ENCODE peak calls at places on chromosomes 5 and 9, in four cellular contexts. N, E, K and Y are unnamed samples.

GRCh38 chr5:139828207-139828895 is 32.7 kb downstream of the PSD2 start:
- DNase-seq in N (no peak), E (no peak), K (no peak), Y (no peak)

GRCh38 chr5:53418844-53419243 is 61.6 kb upstream of the FST start:
- DNase-seq in N (no peak), E (no peak), K (peak), Y (no peak)

GRCh38 chr9:95793924-95794828 is 81.3 kb upstream of the ERCC6L2 start:
- DNase-seq in N (no peak), E (no peak), K (no peak), Y (no peak)

GRCh38 chr5:9288234-9288633 is 257.6 kb downstream of the SEMA5A start:
- DNase-seq in N (peak), E (no peak), K (no peak), Y (no peak)

GRCh38 chr9:89523948-89524347 is 26.0 kb upstream of the SEMA4D start:
- DNase-seq in N (no peak), E (no peak), K (no peak), Y (no peak)

GRCh38 chr5:98453309-98453708 is 320.2 kb upstream of the RGMB start:
- DNase-seq in N (no peak), E (no peak), K (no peak), Y (no peak)

GRCh38 chr5:431001-431710 is 11.8 kb upstream of the EXOC3 start:
- DNase-seq in N (peak), E (peak), K (peak), Y (peak)

GRCh38 chr5:78745985-78746384 is 97.4 kb upstream of the LHFPL2 start:
- DNase-seq in N (no peak), E (no peak), K (no peak), Y (no peak)

GRCh38 chr5:132203916-132204315 is 23.7 kb downstream of the P4HA2 start:
- DNase-seq in N (no peak), E (no peak), K (no peak), Y (no peak)

GRCh38 chr5:148849461-148849860 is 23.1 kb downstream of the ADRB2 start:
- DNase-seq in N (no peak), E (no peak), K (no peak), Y (no peak)

GRCh38 chr5:84273517-84273883 is 111.2 kb downstream of the EDIL3 start:
- DNase-seq in N (no peak), E (no peak), K (no peak), Y (no peak)

GRCh38 chr9:2677927-2678889 is 39.1 kb upstream of the KCNV2 start:
- DNase-seq in N (no peak), E (no peak), K (no peak), Y (no peak)

GRCh38 chr9:131395745-131396479 is 2.0 kb downstream of the PRRC2B start:
- DNase-seq in N (no peak), E (no peak), K (no peak), Y (peak)

GRCh38 chr9:107274953-107275422 is 8.1 kb upstream of the RAD23B start:
- DNase-seq in N (no peak), E (peak), K (peak), Y (no peak)

GRCh38 chr5:76544268-76544926 is 78.8 kb downstream of the F2RL2 start:
- DNase-seq in N (peak), E (peak), K (peak), Y (peak)

GRCh38 chr9:26870292-26870691 is 22.3 kb downstream of the CAAP1 start:
- DNase-seq in N (no peak), E (no peak), K (peak), Y (no peak)

GRCh38 chr5:148910216-148910615 is 83.8 kb downstream of the ADRB2 start:
- DNase-seq in N (no peak), E (no peak), K (no peak), Y (no peak)

GRCh38 chr5:9653811-9654210 is 23.7 kb upstream of the TAS2R1 start:
- DNase-seq in N (no peak), E (no peak), K (no peak), Y (peak)

GRCh38 chr5:9533096-9533495 is 12.8 kb downstream of the SEMA5A start:
- DNase-seq in N (no peak), E (no peak), K (no peak), Y (no peak)

GRCh38 chr5:79436821-79437220 is 77.1 kb downstream of the HOMER1 start:
- DNase-seq in N (no peak), E (no peak), K (no peak), Y (no peak)

GRCh38 chr5:142816577-142816976 is 46.4 kb downstream of the ARHGAP26 start:
- DNase-seq in N (no peak), E (no peak), K (no peak), Y (no peak)

GRCh38 chr5:150647275-150648251 is 7.1 kb downstream of the SYNPO start:
- DNase-seq in N (no peak), E (no peak), K (no peak), Y (no peak)

GRCh38 chr5:105371169-105371568 is 1808.6 kb upstream of the NUDT12 start:
- DNase-seq in N (no peak), E (no peak), K (no peak), Y (no peak)

GRCh38 chr5:14359069-14360043 is 216.2 kb downstream of the TRIO start:
- DNase-seq in N (no peak), E (no peak), K (no peak), Y (no peak)

GRCh38 chr9:117290809-117291208 is 124.0 kb downstream of the ASTN2 start:
- DNase-seq in N (no peak), E (no peak), K (no peak), Y (no peak)

GRCh38 chr9:133235549-133236222 is 26.6 kb upstream of the OBP2B start:
- DNase-seq in N (no peak), E (no peak), K (no peak), Y (no peak)

GRCh38 chr9:90523953-90524352 is 118.7 kb downstream of the DIRAS2 start:
- DNase-seq in N (no peak), E (no peak), K (no peak), Y (no peak)
- TF ChIP-seq HMGXB4 in N (no peak), E (no peak), K (no peak), Y (no peak)

DNA sequence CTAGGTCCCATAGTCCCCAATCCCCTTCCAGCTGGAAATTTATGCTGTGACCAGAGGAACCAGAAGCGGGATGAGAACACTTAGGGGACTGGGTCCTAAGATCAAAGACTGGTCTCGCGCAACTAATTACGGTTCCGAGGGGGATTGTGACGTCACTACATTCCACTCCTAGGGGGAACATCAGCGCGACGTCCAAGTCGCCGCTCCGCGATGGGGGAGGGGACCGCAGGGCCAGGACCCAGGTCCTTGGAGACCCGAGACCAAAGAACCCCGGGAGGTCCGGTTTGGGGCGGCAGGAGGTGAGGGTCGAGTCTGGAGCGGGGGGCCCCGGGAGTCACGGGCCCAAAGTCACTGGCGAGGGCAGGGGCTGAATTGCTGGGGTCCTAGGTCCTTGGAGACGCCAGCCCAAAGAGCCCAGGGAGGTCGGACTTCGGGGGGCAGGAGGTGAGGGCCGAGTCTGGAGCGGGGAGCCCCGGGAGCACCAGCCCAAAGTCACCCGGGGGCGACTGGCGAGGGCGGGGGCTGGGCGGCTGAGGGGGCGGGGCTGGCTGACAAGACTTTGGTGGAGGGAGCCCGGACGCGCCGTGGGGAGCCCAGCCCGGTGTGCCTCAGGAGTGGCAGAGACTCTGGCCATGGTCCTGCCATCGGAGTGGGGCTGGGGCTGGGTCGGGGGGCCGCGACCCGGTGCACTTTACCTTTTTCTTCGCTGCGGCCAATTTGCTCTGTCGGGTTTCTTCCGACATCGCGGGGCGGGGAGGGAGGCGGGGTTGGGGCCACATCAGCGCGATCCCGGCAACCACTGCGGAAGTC is at the start of gene GOLGA2:
- DNase-seq in N (peak), E (peak), K (no peak), Y (peak)
- TF ChIP-seq HMGXB4 in N (no peak), E (no peak), K (no peak), Y (peak)

DNA sequence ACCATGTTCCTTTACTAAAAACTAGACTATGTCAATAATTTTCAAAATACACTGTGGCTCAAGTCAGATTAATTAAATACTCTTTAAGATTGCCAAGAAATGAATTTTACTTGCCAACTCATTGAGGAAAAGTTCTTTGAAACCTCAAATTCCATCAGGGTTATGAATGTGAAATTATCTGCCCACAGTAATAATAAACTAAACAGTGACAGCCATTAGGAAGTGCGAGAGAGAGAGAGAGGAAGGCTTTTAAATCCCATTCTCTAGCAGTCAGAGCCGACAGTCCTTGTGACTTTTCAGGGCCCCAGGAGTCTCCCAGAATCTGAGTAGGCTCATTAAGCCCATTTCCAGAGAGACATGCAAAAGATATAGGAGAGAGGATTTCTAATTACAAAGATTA is 236.1 kb downstream of the MARCHF11 start:
- DNase-seq in N (no peak), E (no peak), K (no peak), Y (no peak)
- TF ChIP-seq HMGXB4 in N (no peak), E (no peak), K (no peak), Y (no peak)

DNA sequence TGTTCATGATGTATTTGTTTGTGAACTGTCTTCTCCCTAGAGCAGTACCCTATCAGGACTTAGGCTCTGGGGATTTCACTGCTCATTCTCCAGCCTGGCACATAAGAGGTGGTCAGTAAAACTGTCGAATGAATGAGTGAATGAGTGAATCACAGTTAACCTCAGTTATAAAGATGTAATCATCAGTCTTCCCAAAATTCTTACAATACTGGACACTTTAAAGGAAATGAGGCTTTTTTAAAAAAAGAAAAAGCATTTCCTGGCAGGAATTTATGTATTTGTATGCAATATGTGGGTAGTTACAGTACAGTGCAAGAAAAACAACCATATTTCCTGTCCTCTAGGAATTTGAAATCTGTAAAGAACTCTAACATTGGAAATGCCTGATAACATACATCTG is 59.6 kb downstream of the RAI14 start:
- DNase-seq in N (no peak), E (no peak), K (no peak), Y (no peak)
- TF ChIP-seq HMGXB4 in N (no peak), E (no peak), K (no peak), Y (no peak)

GRCh38 chr5:180141068-180141660 is 67.8 kb downstream of the RASGEF1C start:
- DNase-seq in N (no peak), E (no peak), K (no peak), Y (no peak)

GRCh38 chr5:180143656-180144364 is 65.2 kb downstream of the RASGEF1C start:
- DNase-seq in N (no peak), E (no peak), K (no peak), Y (no peak)

GRCh38 chr5:180140627-180141006 is 68.4 kb downstream of the RASGEF1C start:
- DNase-seq in N (no peak), E (no peak), K (no peak), Y (no peak)

GRCh38 chr5:180142824-180143610 is 66.0 kb downstream of the RASGEF1C start:
- DNase-seq in N (no peak), E (no peak), K (no peak), Y (no peak)

DNA sequence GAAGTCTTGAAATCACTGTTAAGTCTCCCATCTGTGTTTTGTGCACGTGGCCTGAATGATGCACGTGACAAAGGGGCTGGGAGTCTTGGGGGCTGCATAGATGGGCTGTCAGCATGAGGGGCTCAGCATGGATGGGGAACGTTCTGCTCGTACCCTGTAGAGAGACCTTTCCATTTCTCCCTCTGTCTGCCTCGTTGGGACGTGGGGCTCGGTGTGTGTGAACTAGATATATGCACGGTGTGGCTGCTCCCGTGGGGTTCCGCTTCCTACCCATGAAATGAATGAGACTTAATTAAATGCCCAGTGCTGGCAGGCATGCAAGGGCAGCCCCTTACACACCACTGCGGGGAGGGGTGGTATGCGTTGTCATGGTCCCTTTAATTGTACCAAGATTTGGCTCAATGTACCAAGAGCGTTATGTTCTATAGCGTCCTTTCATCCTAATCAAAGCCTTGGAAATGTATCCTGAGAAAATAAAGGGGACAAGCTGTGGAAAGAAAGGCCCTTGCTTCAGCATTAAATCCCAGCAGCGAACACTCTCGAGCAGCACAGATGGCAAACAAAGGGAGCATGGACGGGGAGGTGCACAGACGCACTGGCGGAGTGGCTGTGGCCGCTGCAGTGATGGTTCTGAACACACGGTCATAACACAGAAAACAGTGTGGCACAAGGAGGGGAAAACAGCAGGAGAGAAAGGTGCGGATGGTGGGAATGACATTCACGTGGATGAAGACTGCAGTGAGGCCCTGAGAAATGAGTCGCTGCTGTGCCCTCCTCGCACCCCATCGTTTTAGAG is 66.8 kb downstream of the RASGEF1C start:
- DNase-seq in N (no peak), E (no peak), K (no peak), Y (no peak)
- TF ChIP-seq HMGXB4 in N (no peak), E (no peak), K (no peak), Y (no peak)

DNA sequence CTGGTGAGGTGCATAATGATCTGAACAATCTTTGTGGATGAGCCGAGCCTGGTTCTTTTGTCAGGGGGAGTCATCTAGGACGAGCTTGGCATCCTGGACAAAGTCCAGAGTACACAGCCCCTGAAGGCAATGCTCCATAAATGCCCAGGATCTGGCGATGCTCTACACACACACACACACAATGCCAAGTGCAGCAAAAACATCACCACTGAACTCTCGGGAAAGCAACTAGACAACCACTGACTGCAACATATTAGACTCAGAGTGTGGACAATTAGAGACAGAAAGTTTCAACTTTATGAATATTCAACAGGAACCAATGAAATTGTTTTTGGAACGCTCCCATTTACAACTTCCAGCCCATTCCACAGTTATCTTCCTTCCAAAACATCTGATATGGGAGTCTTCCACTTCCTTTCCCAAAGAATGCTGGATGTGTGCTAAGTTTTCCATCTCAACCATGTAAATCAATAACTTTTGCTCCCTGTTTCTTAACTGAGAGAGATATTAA is 227.6 kb upstream of the ANKRD55 start:
- DNase-seq in N (no peak), E (peak), K (no peak), Y (no peak)
- TF ChIP-seq HMGXB4 in N (no peak), E (no peak), K (no peak), Y (no peak)

GRCh38 chr9:18459958-18460584 is 13.9 kb upstream of the ADAMTSL1 start:
- DNase-seq in N (no peak), E (no peak), K (peak), Y (no peak)

GRCh38 chr9:18466101-18466500 is 7.9 kb upstream of the ADAMTSL1 start:
- DNase-seq in N (no peak), E (no peak), K (no peak), Y (no peak)

GRCh38 chr9:18467696-18468095 is 6.3 kb upstream of the ADAMTSL1 start:
- DNase-seq in N (no peak), E (no peak), K (no peak), Y (no peak)

GRCh38 chr9:18461496-18461895 is 12.5 kb upstream of the ADAMTSL1 start:
- DNase-seq in N (no peak), E (no peak), K (no peak), Y (no peak)

GRCh38 chr9:18463991-18464390 is 10.0 kb upstream of the ADAMTSL1 start:
- DNase-seq in N (no peak), E (no peak), K (no peak), Y (no peak)
- TF ChIP-seq HMGXB4 in N (no peak), E (no peak), K (no peak), Y (no peak)

GRCh38 chr5:60830581-60831127 is 13.4 kb downstream of the ELOVL7 start:
- DNase-seq in N (no peak), E (no peak), K (no peak), Y (no peak)
- TF ChIP-seq HMGXB4 in N (no peak), E (no peak), K (no peak), Y (no peak)

GRCh38 chr9:81526587-81526986 is 162.8 kb downstream of the TLE1 start:
- DNase-seq in N (no peak), E (no peak), K (no peak), Y (no peak)
- TF ChIP-seq HMGXB4 in N (no peak), E (no peak), K (no peak), Y (no peak)

GRCh38 chr5:61516946-61517345 is 184.9 kb downstream of the ZSWIM6 start:
- DNase-seq in N (no peak), E (no peak), K (no peak), Y (no peak)

GRCh38 chr5:61525573-61526142 is 193.6 kb downstream of the ZSWIM6 start:
- DNase-seq in N (no peak), E (no peak), K (no peak), Y (no peak)

GRCh38 chr5:61523997-61524396 is 191.9 kb downstream of the ZSWIM6 start:
- DNase-seq in N (no peak), E (no peak), K (no peak), Y (no peak)

GRCh38 chr5:61523072-61523471 is 191.0 kb downstream of the ZSWIM6 start:
- DNase-seq in N (no peak), E (no peak), K (no peak), Y (no peak)

DNA sequence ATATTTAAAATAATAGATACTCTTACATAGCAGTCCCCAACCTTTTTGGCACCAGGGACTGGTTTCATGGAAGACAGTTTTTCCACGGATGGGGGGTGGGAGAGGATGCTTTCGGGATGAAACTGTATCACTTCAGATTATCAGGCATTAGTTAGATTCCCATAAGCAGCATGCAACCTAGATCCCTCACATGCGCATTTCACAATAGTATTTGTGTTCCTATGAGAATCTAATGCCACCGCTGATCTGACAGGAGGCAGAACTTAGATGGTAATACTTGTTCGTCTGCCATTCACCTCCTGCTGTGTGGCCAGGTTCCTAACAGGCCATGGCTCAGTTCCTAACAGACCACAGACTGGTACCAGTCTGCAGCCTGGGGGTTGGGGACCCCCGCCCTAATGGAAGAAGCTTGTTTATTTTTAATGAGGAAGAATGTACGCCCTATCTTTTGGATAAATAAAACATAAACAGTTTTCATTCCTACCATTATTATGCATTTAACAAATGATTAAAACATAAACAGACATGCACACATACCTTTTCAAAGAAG is 187.7 kb downstream of the ZSWIM6 start:
- DNase-seq in N (peak), E (no peak), K (no peak), Y (no peak)
- TF ChIP-seq HMGXB4 in N (no peak), E (no peak), K (no peak), Y (no peak)